ENCODE peak calls at places on chromosomes 13 and 19, in six cellular contexts. B, H, T, Y, M and E are unnamed samples.

GRCh38 chr19:51501594-51502263 is at the start of gene SIGLEC12:
- DNase-seq in Y (no peak), M (no peak), B (no peak), H (no peak), T (no peak), E (no peak)

GRCh38 chr19:39246951-39247669 is 1.5 kb downstream of the IFNL4 start:
- DNase-seq in H (no peak), B (peak), Y (no peak), T (no peak), M (no peak), E (no peak)

GRCh38 chr13:106003651-106004050 is 531.8 kb downstream of the EFNB2 start:
- DNase-seq in T (no peak), B (no peak), M (no peak), Y (no peak), H (no peak), E (no peak)

GRCh38 chr19:17685451-17686026 is 2.6 kb downstream of the UNC13A start:
- DNase-seq in M (no peak), Y (no peak), T (no peak), H (no peak), B (no peak), E (no peak)

GRCh38 chr13:24195626-24196025 is 35.1 kb downstream of the SPATA13 start:
- DNase-seq in T (no peak), B (no peak), Y (no peak), M (no peak), H (no peak), E (no peak)

GRCh38 chr13:25468330-25469178 is 96.8 kb downstream of the ATP8A2 start:
- DNase-seq in Y (no peak), T (peak), H (no peak), B (peak), M (no peak), E (no peak)

GRCh38 chr13:97339019-97339988 is 94.7 kb upstream of the RAP2A start:
- DNase-seq in B (no peak), H (peak), Y (no peak), M (peak), T (no peak), E (peak)

GRCh38 chr13:111247552-111247951 is 72.9 kb upstream of the TEX29 start:
- DNase-seq in T (no peak), H (no peak), B (no peak), Y (no peak), M (no peak), E (no peak)

GRCh38 chr19:1145635-1146417 is 28.2 kb downstream of the SBNO2 start:
- DNase-seq in H (no peak), M (no peak), Y (no peak), T (no peak), B (no peak), E (no peak)

GRCh38 chr13:28564030-28564429 is 69.1 kb upstream of the FLT1 start:
- DNase-seq in H (no peak), T (no peak), B (no peak), Y (no peak), M (no peak), E (peak)

GRCh38 chr13:40193290-40194203 is 472.9 kb downstream of the FOXO1 start:
- DNase-seq in B (no peak), H (no peak), M (no peak), Y (no peak), T (no peak), E (peak)

GRCh38 chr19:13537454-13537853 is 31.2 kb upstream of the CACNA1A start:
- DNase-seq in H (no peak), Y (no peak), T (no peak), B (peak), M (no peak), E (no peak)

GRCh38 chr13:73340069-73340468 is 281.3 kb downstream of the KLF5 start:
- DNase-seq in B (no peak), T (no peak), Y (no peak), H (no peak), M (no peak), E (no peak)

GRCh38 chr19:1747285-1748114 is 5.8 kb upstream of the ONECUT3 start:
- DNase-seq in H (peak), Y (peak), T (no peak), B (peak), M (peak), E (no peak)

GRCh38 chr13:91078093-91078679 is 269.3 kb upstream of the MIR17HG start:
- DNase-seq in H (peak), T (no peak), B (no peak), Y (no peak), M (no peak), E (no peak)

GRCh38 chr19:53432088-53432661 is 391 bp downstream of the ZNF761 start:
- DNase-seq in T (peak), H (peak), B (no peak), Y (no peak), M (peak), E (peak)

GRCh38 chr13:64276232-64276631 is 2860.6 kb upstream of the PCDH20 start:
- DNase-seq in B (no peak), H (no peak), T (no peak), M (no peak), Y (no peak), E (no peak)

GRCh38 chr19:12202250-12202649 is 39.4 kb downstream of the ZNF136 start:
- DNase-seq in B (peak), H (no peak), T (no peak), Y (peak), M (no peak), E (peak)

DNA sequence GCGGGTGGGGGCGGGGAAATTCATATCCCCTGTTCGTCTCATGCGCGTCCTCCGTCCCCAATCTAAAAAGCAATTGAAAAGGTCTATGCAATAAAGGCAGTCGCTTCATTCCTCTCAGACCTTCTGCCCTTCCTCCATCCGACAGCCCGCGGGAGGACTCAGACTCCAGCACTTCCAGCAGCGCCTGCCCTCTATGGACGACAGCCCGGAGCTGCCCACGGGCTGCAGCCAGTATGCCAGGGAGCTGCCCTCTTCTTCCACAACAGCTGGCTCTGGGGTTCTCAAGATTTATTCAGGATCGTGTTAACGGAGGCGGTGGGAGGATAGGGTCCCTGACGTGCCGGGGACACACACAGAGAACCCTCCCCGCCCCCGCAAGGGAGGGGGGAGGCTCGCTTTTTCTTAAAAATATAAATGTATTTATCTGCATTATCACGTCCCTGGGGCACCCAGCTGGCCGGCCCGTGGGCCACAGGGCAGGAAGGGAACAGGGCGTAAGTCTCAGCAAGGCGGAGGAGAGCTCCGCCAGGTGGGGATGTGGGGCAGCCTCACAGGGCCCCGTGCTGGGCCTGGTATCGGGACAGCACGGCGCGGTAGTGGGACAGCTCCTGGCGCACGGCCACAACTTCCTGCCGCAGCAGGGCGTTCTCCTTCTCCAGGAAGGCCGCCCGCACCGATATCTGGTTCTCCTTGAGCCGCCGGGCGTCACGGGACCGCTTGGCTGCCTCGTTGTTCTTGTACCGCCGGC is 6.7 kb downstream of the DBP start:
- DNase-seq in Y (no peak), H (peak), B (peak), M (no peak), T (no peak), E (peak)
- H3K18ac ChIP-seq in Y (peak), H (peak), B (peak), M (no peak), T (peak), E (no peak)

GRCh38 chr19:6372594-6373095 is at the start of gene ALKBH7:
- DNase-seq in M (peak), Y (peak), T (peak), B (peak), H (peak), E (peak)
- H2BK5ac ChIP-seq in M (peak), Y (peak), T (peak), B (no peak), H (peak), E (peak)

DNA sequence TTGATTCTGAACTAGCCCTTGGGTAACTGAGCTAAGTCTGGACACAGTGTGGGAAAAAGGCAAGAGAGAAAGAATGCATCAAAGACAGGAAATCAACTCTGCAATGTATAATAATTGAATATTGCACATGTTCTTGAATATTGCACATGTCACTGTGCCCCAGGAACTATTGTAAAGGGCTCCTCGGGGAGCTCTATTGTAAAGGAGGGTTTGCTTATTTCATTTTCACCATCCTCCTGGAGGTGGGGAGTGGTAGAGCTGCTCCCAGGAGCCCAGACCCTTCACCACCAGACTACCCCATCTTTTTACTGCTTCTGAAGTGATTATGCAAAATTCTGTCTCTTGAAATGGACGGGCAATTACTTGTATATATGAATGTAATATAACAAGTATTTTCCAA is 44.4 kb upstream of the ITM2B start:
- DNase-seq in B (no peak), M (no peak), H (no peak), T (no peak), Y (no peak), E (no peak)
- H2AFZ ChIP-seq in B (no peak), M (no peak), H (no peak), T (no peak), Y (no peak), E (no peak)

GRCh38 chr19:28426902-28427232 is 786.1 kb downstream of the UQCRFS1 start:
- DNase-seq in H (no peak), B (peak), T (no peak), Y (no peak), M (no peak), E (no peak)
- H3K18ac ChIP-seq in H (no peak), B (no peak), T (no peak), Y (no peak), M (no peak), E (no peak)

DNA sequence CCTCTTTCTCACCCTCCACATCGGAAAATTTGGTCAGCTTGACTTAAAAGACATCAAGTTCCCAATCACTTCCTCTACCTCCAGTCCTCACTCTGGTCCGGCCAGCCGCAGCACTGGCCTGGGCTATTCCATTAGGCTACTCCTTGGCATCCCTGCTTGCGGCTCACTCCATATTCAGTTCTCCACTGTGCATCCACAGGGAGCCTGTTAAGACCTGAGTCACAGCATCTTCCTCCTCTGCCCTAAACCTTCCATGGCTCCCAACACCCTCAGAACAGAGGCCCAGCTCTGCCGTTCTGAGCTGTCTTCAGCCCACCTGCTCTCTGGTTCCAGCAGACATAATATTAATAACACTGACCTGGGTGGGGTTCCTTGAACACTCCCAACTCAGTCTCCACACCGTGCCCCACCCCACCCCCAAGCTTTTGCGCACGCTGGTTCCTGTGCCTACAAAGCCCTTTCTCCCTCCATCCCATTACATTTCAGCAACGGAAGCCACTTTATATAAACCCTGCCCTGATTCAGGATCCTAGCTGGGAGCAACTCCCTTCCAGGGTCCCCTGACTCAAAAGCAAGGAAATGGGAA is 991 bp downstream of the ZNF792 start:
- DNase-seq in T (no peak), Y (no peak), B (no peak), H (peak), M (peak), E (no peak)
- H2BK5ac ChIP-seq in T (peak), Y (no peak), B (no peak), H (no peak), M (no peak), E (no peak)

GRCh38 chr19:46812898-46813569 is 24.6 kb upstream of the SLC1A5 start:
- DNase-seq in H (no peak), B (no peak), Y (no peak), T (no peak), M (no peak), E (no peak)
- H2AFZ ChIP-seq in H (no peak), B (no peak), Y (peak), T (peak), M (peak), E (no peak)